ENCODE peak calls at places on chromosomes 5 and 9, in nine cellular contexts. One of them, this sample, is unnamed.

GRCh38 chr5:66002415-66002814 is 76.0 kb downstream of the ERBIN start:
- DNase-seq in ovary: no peak
- DNase-seq in stomach: no peak
- DNase-seq in gastrocnemius medialis: no peak
- DNase-seq in body of pancreas: no peak
- DNase-seq in tibial nerve: no peak
- DNase-seq in A549: no peak
- DNase-seq in GM12892: no peak
- DNase-seq in spleen: no peak
- DNase-seq in this sample: no peak

GRCh38 chr5:32144637-32145207 is 29.4 kb downstream of the GOLPH3 start:
- DNase-seq in body of pancreas: peak; percentile 23
- DNase-seq in GM12892: no peak
- DNase-seq in spleen: no peak
- DNase-seq in A549: no peak
- DNase-seq in gastrocnemius medialis: no peak
- DNase-seq in ovary: no peak
- DNase-seq in stomach: peak; percentile 44
- DNase-seq in tibial nerve: no peak
- DNase-seq in this sample: no peak

GRCh38 chr9:130900701-130901497 is 4.3 kb upstream of the QRFP start:
- DNase-seq in gastrocnemius medialis: no peak
- DNase-seq in body of pancreas: no peak
- DNase-seq in stomach: no peak
- DNase-seq in tibial nerve: no peak
- DNase-seq in ovary: no peak
- DNase-seq in GM12892: no peak
- DNase-seq in spleen: no peak
- DNase-seq in A549: no peak
- DNase-seq in this sample: no peak

GRCh38 chr9:121785673-121786542 is 134.5 kb downstream of the DAB2IP start:
- DNase-seq in A549: no peak
- DNase-seq in ovary: no peak
- DNase-seq in gastrocnemius medialis: no peak
- DNase-seq in body of pancreas: no peak
- DNase-seq in tibial nerve: no peak
- DNase-seq in GM12892: peak; percentile 9
- DNase-seq in stomach: no peak
- DNase-seq in spleen: no peak
- DNase-seq in this sample: peak; percentile 83

GRCh38 chr9:89234636-89235035 is 56.0 kb upstream of the SHC3 start:
- DNase-seq in GM12892: no peak
- DNase-seq in tibial nerve: no peak
- DNase-seq in spleen: no peak
- DNase-seq in body of pancreas: no peak
- DNase-seq in ovary: no peak
- DNase-seq in stomach: no peak
- DNase-seq in A549: peak; percentile 39
- DNase-seq in gastrocnemius medialis: no peak
- DNase-seq in this sample: no peak

GRCh38 chr5:106876665-106877194 is 794.0 kb downstream of the EFNA5 start:
- DNase-seq in stomach: no peak
- DNase-seq in A549: peak; percentile 54
- DNase-seq in gastrocnemius medialis: no peak
- DNase-seq in spleen: no peak
- DNase-seq in GM12892: no peak
- DNase-seq in body of pancreas: peak; percentile 58
- DNase-seq in tibial nerve: no peak
- DNase-seq in ovary: no peak
- DNase-seq in this sample: no peak

GRCh38 chr9:99357575-99357974 is 135.5 kb downstream of the SEC61B start:
- DNase-seq in ovary: no peak
- DNase-seq in tibial nerve: peak; percentile 18
- DNase-seq in gastrocnemius medialis: peak; percentile 92
- DNase-seq in spleen: no peak
- DNase-seq in A549: no peak
- DNase-seq in GM12892: no peak
- DNase-seq in body of pancreas: no peak
- DNase-seq in stomach: no peak
- DNase-seq in this sample: peak; percentile 89

GRCh38 chr5:36739751-36740221 is 133.4 kb downstream of the SLC1A3 start:
- DNase-seq in body of pancreas: peak; percentile 79
- DNase-seq in GM12892: peak; percentile 27
- DNase-seq in spleen: no peak
- DNase-seq in ovary: peak; percentile 65
- DNase-seq in stomach: peak; percentile 85
- DNase-seq in tibial nerve: peak; percentile 78
- DNase-seq in gastrocnemius medialis: no peak
- DNase-seq in A549: peak; percentile 72
- DNase-seq in this sample: peak; percentile 72

GRCh38 chr5:63205976-63206375 is 627.4 kb downstream of the LRRC70 start:
- DNase-seq in gastrocnemius medialis: no peak
- DNase-seq in GM12892: no peak
- DNase-seq in spleen: no peak
- DNase-seq in tibial nerve: no peak
- DNase-seq in body of pancreas: no peak
- DNase-seq in stomach: no peak
- DNase-seq in A549: no peak
- DNase-seq in ovary: no peak
- DNase-seq in this sample: no peak

GRCh38 chr9:84357235-84357634 is 16.7 kb upstream of the SLC28A3 start:
- DNase-seq in gastrocnemius medialis: no peak
- DNase-seq in ovary: no peak
- DNase-seq in stomach: no peak
- DNase-seq in GM12892: no peak
- DNase-seq in A549: no peak
- DNase-seq in tibial nerve: no peak
- DNase-seq in spleen: no peak
- DNase-seq in body of pancreas: no peak
- DNase-seq in this sample: no peak

GRCh38 chr9:36053971-36054370 is 17.3 kb downstream of the RECK start:
- DNase-seq in tibial nerve: no peak
- DNase-seq in body of pancreas: no peak
- DNase-seq in A549: peak; percentile 4
- DNase-seq in stomach: no peak
- DNase-seq in ovary: no peak
- DNase-seq in GM12892: no peak
- DNase-seq in gastrocnemius medialis: no peak
- DNase-seq in spleen: no peak
- DNase-seq in this sample: no peak

GRCh38 chr5:76583163-76584047 is 39.8 kb downstream of the F2RL2 start:
- DNase-seq in ovary: no peak
- DNase-seq in stomach: no peak
- DNase-seq in body of pancreas: no peak
- DNase-seq in GM12892: no peak
- DNase-seq in spleen: no peak
- DNase-seq in gastrocnemius medialis: no peak
- DNase-seq in tibial nerve: no peak
- DNase-seq in A549: peak; percentile 34
- DNase-seq in this sample: no peak

GRCh38 chr9:132381966-132382541 is 24.6 kb downstream of the TTF1 start:
- DNase-seq in gastrocnemius medialis: no peak
- DNase-seq in tibial nerve: no peak
- DNase-seq in A549: no peak
- DNase-seq in ovary: no peak
- DNase-seq in GM12892: no peak
- DNase-seq in stomach: no peak
- DNase-seq in spleen: peak; percentile 77
- DNase-seq in body of pancreas: peak; percentile 16
- DNase-seq in this sample: no peak

DNA sequence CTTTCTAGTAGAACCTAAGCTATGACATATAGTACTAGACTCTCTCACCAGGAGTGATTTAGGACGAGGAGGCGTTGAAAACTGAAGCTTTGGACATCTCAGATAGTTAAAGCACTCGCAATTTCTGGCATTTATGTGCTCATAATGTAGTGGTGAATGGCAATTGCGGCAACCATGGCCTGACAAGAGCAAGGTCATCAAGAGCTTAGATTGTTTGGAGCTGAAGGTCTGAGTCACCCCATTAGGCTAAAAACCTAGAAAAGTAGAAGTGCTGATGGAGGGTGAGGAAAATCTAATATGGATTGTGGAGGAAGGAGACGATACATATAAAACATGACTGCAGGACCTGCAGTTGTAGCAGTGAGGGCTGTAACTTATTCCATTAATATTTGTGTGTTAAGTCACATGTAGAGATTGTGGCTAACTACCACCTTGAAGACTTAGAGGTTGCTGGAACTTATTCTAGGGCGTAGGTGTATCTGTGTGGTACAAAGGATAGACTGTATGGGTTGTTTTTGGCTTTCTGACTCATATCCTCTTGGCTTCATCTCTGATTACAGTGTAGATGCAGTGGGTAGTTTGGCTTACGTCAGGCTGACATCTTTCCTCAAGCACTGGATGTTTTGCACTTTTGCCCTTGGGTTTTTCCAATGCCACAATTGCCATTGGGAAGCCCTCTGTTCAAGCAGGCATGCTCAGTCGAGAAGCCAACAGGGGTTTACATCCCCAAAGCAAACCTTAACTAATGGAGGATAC is 138.9 kb upstream of the CDKN2B start:
- DNase-seq in A549: peak; percentile 90
- DNase-seq in ovary: no peak
- DNase-seq in stomach: no peak
- DNase-seq in gastrocnemius medialis: no peak
- DNase-seq in spleen: no peak
- DNase-seq in tibial nerve: no peak
- DNase-seq in GM12892: no peak
- DNase-seq in body of pancreas: no peak
- DNase-seq in this sample: no peak
- TF ChIP-seq POLR2A in A549: no peak
- TF ChIP-seq POLR2A in ovary: no peak
- TF ChIP-seq POLR2A in stomach: no peak
- TF ChIP-seq POLR2A in gastrocnemius medialis: no peak
- TF ChIP-seq POLR2A in spleen: no peak
- TF ChIP-seq POLR2A in tibial nerve: no peak
- TF ChIP-seq POLR2A in GM12892: no peak
- TF ChIP-seq POLR2A in body of pancreas: no peak
- TF ChIP-seq POLR2A in this sample: no peak

GRCh38 chr9:4662108-4662988 is at the start of gene PLPP6:
- DNase-seq in A549: peak; percentile 91
- DNase-seq in tibial nerve: peak; percentile 84
- DNase-seq in gastrocnemius medialis: peak; percentile 78
- DNase-seq in ovary: peak; percentile 90
- DNase-seq in stomach: peak; percentile 93
- DNase-seq in spleen: peak; percentile 96
- DNase-seq in GM12892: peak; percentile 59
- DNase-seq in body of pancreas: peak; percentile 92
- DNase-seq in this sample: peak; percentile 97
- TF ChIP-seq POLR2A in A549: peak; percentile 82
- TF ChIP-seq POLR2A in tibial nerve: peak; percentile 43
- TF ChIP-seq POLR2A in gastrocnemius medialis: peak; percentile 51
- TF ChIP-seq POLR2A in ovary: peak; percentile 33
- TF ChIP-seq POLR2A in stomach: no peak
- TF ChIP-seq POLR2A in spleen: no peak
- TF ChIP-seq POLR2A in GM12892: peak; percentile 70
- TF ChIP-seq POLR2A in body of pancreas: peak; percentile 93
- TF ChIP-seq POLR2A in this sample: peak; percentile 54

DNA sequence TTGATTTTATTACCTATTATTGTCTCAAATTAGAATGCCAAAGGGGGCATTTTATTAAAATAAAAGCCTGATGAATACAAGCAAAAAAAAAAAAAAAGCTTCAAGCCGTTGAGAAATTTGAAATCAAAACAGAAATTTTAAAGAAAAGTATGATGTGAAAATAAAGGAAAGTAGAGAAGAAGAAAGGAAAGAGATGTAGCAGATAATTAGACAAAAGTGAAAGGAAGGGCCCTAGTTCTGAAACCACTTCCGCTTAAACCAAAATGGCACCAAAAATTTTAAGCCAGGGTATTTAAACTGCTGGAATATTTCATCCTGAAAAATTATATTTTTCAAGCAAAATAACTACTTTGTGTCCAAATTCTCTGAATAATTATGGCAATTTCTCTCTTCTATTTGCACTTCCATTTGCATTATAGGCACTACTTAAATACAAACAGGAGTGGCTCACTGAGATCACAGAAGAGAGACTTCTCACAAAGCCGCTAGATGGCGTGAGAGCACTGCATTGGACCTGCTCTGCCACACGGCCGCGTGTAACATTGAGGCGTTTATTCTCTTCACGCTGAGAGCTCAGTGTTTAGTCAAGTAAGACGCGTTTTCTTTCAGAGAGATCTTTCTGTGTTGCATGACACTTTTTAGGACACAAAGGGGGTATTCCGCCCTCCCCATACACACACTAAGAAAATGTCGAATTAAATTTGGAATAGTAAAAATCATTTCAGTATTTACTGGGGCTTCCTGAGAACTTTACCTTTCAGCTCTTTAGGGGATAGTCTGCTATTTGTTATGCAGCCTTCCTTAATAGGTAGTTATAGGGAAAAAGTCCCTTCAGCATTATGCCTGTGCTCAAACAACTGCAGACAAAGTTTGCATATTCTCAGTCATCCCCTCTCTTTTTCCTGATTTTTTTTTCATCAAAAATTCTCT is 368.4 kb upstream of the CCNH start:
- DNase-seq in stomach: peak; percentile 76
- DNase-seq in spleen: peak; percentile 87
- DNase-seq in gastrocnemius medialis: peak; percentile 41
- DNase-seq in ovary: peak; percentile 77
- DNase-seq in A549: peak; percentile 84
- DNase-seq in GM12892: no peak
- DNase-seq in tibial nerve: peak; percentile 76
- DNase-seq in body of pancreas: peak; percentile 83
- DNase-seq in this sample: peak; percentile 89
- TF ChIP-seq POLR2A in stomach: no peak
- TF ChIP-seq POLR2A in spleen: no peak
- TF ChIP-seq POLR2A in gastrocnemius medialis: no peak
- TF ChIP-seq POLR2A in ovary: no peak
- TF ChIP-seq POLR2A in A549: no peak
- TF ChIP-seq POLR2A in GM12892: no peak
- TF ChIP-seq POLR2A in tibial nerve: no peak
- TF ChIP-seq POLR2A in body of pancreas: no peak
- TF ChIP-seq POLR2A in this sample: no peak

DNA sequence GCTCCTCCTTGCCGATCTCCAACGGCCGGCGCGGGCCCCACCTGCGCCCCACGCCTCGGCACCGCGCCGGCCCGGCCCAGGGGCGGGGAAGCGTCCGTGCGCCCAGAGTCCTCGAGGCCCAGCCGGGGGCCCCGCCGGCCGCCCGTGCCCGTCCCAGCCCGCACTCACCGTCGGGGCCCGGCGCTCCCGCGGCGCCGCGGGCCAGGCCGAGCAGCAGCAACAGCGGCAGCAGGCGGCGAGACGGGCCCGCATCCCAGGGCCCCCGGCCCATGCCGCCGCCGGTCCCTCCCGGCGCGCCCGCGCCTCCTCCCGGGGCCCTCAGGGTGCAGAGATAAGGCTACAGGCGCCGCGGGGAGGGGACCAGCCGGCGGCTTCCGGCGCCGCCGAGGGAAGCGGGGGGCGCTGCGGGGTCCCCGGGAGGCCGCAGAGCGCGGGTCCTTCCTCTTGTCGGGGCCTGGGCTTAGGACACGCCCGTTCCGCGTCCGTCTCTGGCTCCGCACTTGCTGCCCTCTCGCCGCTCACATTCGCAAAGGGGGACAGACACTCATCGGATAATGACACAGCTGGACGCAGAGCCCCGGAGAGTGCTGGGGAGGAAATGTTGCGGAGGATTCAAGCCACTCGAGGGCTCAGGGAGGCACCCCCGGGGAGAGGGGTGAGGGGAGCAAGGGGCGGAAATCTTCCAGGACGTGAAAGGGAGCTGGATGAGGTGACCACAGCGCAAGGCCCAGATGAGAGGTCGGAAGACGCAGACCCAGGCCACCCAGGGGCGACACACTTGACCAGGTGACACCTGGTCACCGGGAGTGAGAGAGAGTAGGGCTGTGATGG is at the start of gene SUSD1:
- DNase-seq in tibial nerve: no peak
- DNase-seq in spleen: peak; percentile 90
- DNase-seq in body of pancreas: peak; percentile 35
- DNase-seq in ovary: peak; percentile 36
- DNase-seq in GM12892: peak; percentile 62
- DNase-seq in gastrocnemius medialis: no peak
- DNase-seq in A549: peak; percentile 35
- DNase-seq in stomach: peak; percentile 38
- DNase-seq in this sample: peak; percentile 88
- TF ChIP-seq POLR2A in tibial nerve: no peak
- TF ChIP-seq POLR2A in spleen: no peak
- TF ChIP-seq POLR2A in body of pancreas: peak; percentile 33
- TF ChIP-seq POLR2A in ovary: no peak
- TF ChIP-seq POLR2A in GM12892: no peak
- TF ChIP-seq POLR2A in gastrocnemius medialis: no peak
- TF ChIP-seq POLR2A in A549: peak; percentile 33
- TF ChIP-seq POLR2A in stomach: no peak
- TF ChIP-seq POLR2A in this sample: no peak